ENCODE peak calls at places on chromosomes 2 and 18, in seven cellular contexts. J is fibroblast of pulmonary artery; G is GM23338; Q is gastrocnemius medialis; I is CD8-positive, alpha-beta T cell; P is dorsolateral prefrontal cortex; Z is PC-3. M is an unnamed sample.

GRCh38 chr2:1626271-1626681 is 118.0 kb downstream of the PXDN start:
- DNase-seq in J (no peak), G (no peak), Q (no peak), I (no peak), P (no peak), Z (peak), M (peak)

GRCh38 chr2:207202645-207203044 is 36.9 kb upstream of the KLF7 start:
- DNase-seq in J (peak), G (peak), Q (no peak), I (no peak), P (no peak), Z (peak), M (peak)

GRCh38 chr2:159119652-159120257 is 151.3 kb downstream of the TANC1 start:
- DNase-seq in J (no peak), G (no peak), Q (no peak), I (no peak), P (no peak), Z (no peak), M (peak)

GRCh38 chr2:129767346-129767745 is 212.1 kb upstream of the RAB6C start:
- DNase-seq in J (no peak), G (no peak), Q (no peak), I (no peak), P (no peak), Z (no peak), M (no peak)

GRCh38 chr2:216849987-216850386 is 9.9 kb downstream of the TNP1 start:
- DNase-seq in J (peak), G (no peak), Q (peak), I (no peak), P (no peak), Z (peak), M (no peak)

GRCh38 chr2:62313433-62314227 is 117.7 kb downstream of the B3GNT2 start:
- DNase-seq in J (no peak), G (no peak), Q (no peak), I (no peak), P (no peak), Z (no peak), M (no peak)

GRCh38 chr2:25690058-25690457 is 16.7 kb upstream of the DTNB start:
- DNase-seq in J (peak), G (no peak), Q (no peak), I (no peak), P (no peak), Z (peak), M (peak)

GRCh38 chr2:26970244-26970927 is at the start of gene MAPRE3:
- DNase-seq in J (peak), G (peak), Q (peak), I (peak), P (peak), Z (peak), M (peak)

GRCh38 chr18:34970106-34970505 is 71.1 kb upstream of the MAPRE2 start:
- DNase-seq in J (peak), G (no peak), Q (no peak), I (no peak), P (no peak), Z (no peak), M (peak)

GRCh38 chr18:37778417-37779165 is 213.0 kb upstream of the CELF4 start:
- DNase-seq in J (peak), G (peak), Q (no peak), I (no peak), P (peak), Z (peak), M (peak)

GRCh38 chr2:62472321-62472720 is 33.7 kb downstream of the TMEM17 start:
- DNase-seq in J (no peak), G (no peak), Q (no peak), I (no peak), P (no peak), Z (no peak), M (peak)

GRCh38 chr18:41767960-41768359 is 187.1 kb upstream of the PIK3C3 start:
- DNase-seq in J (peak), G (peak), Q (no peak), I (no peak), P (no peak), Z (peak), M (peak)

GRCh38 chr2:138395565-138396306 is 105.8 kb upstream of the SPOPL start:
- DNase-seq in J (peak), G (no peak), Q (peak), I (no peak), P (no peak), Z (peak), M (peak)

GRCh38 chr2:111121028-111121872 is 536 bp downstream of the BCL2L11 start:
- DNase-seq in J (peak), G (peak), Q (peak), I (no peak), P (no peak), Z (peak), M (peak)

GRCh38 chr18:28175930-28176673 is 828 bp downstream of the CDH2 start:
- DNase-seq in J (no peak), G (peak), Q (no peak), I (no peak), P (peak), Z (peak), M (peak)

GRCh38 chr2:58146707-58147106 is 94.4 kb downstream of the FANCL start:
- DNase-seq in J (peak), G (no peak), Q (no peak), I (no peak), P (no peak), Z (peak), M (no peak)

GRCh38 chr2:75481041-75481836 is 79.5 kb downstream of the EVA1A start:
- DNase-seq in J (peak), G (peak), Q (no peak), I (no peak), P (no peak), Z (peak), M (peak)
- TF ChIP-seq CTCF in J (peak), G (peak), Q (no peak), I (no peak), P (no peak), Z (peak), M (peak)

GRCh38 chr2:174963437-174964400 is 41.5 kb downstream of the CHN1 start:
- DNase-seq in J (no peak), G (no peak), Q (no peak), I (no peak), P (no peak), Z (no peak), M (no peak)
- H3K4me3 ChIP-seq in J (no peak), G (peak), Q (no peak), I (no peak), P (no peak), Z (no peak), M (no peak)

DNA sequence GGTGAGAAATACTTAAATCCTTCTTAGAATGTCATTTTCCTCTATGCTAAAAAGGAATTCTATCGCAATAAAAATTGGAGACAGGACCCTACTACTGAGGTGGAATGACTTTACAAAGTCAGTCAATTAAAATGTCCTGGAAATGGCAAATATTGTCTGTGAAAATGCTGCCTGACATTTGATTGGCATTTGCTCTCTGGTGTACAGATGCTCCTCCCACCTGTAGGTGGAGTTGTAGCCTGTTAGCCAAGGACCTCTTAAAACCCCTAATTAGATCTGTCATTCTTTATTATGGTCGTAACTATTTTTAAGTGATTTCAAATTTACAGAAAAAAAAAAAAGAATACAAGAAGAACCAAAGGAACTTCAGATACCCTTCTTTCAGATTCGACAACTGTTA is 393.1 kb upstream of the KLHL29 start:
- DNase-seq in J (no peak), G (peak), Q (no peak), I (no peak), P (no peak), Z (peak), M (no peak)
- TF ChIP-seq CTCF in J (no peak), G (peak), Q (no peak), I (no peak), P (no peak), Z (no peak), M (no peak)

DNA sequence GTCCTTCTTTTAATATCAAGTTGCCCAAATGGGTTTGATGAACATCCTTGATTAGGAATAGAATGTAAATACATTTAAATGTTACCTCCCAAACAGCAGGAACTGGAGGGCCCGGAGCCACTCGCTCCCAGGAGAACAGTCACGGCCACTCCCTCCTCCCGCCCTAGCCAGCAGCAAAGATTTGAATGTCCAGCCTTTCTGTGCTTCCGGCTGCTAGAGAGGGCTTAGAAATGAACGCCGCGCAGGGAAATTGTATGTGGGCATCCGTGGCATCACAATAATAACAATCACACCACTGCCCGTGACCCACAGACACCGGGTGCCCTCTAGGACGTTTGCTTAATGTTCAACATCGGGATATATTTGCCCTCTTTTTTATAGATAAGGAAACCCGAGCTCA is 164.9 kb upstream of the SALL3 start:
- DNase-seq in J (no peak), G (no peak), Q (no peak), I (no peak), P (no peak), Z (no peak), M (no peak)
- H3K4me3 ChIP-seq in J (no peak), G (no peak), Q (no peak), I (no peak), P (no peak), Z (no peak), M (no peak)

DNA sequence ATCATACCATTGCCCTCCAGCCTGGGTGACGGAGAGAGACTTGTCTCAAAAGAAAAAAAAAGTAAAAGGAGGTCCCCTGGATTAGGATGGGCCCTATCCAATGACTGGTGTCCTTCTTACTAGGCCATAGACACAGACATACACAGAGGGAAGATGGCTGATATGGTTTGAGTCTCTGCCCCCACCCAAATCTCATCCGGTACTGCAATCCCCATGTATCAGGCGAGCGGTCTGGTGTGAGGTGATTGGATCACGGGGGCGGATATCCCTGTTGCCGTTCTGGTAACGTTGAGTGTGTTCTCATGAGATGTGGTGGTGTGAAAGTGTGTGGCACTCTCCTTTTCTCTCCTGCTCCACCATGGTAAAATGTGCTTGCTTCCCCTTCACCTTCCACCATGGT is 7.8 kb upstream of the CNDP2 start:
- DNase-seq in J (no peak), G (no peak), Q (no peak), I (no peak), P (no peak), Z (no peak), M (no peak)
- TF ChIP-seq CTCF in J (no peak), G (no peak), Q (no peak), I (no peak), P (no peak), Z (no peak), M (no peak)